ENCODE peak calls at places on chromosomes 13 and 19, in five cellular contexts. Y is neural crest cell, M is colonic mucosa, F is pancreas, I is K562. T is an unnamed sample.

GRCh38 chr13:40193290-40194203 is 472.9 kb downstream of the FOXO1 start:
- DNase-seq in Y (no peak), M (no peak), I (no peak), F (no peak), T (no peak)

GRCh38 chr19:39481676-39482075 is 1.0 kb downstream of the TIMM50 start:
- DNase-seq in Y (no peak), I (no peak), F (no peak), M (no peak), T (no peak)

GRCh38 chr13:49340161-49340560 is 92.4 kb downstream of the CDADC1 start:
- DNase-seq in M (no peak), I (no peak), Y (no peak), F (no peak), T (no peak)

GRCh38 chr13:66329988-66330429 is 900.1 kb downstream of the PCDH9 start:
- DNase-seq in M (no peak), I (no peak), F (no peak), Y (no peak), T (no peak)

GRCh38 chr19:40933025-40933424 is 51.0 kb upstream of the CYP2A7 start:
- DNase-seq in M (no peak), Y (no peak), I (no peak), F (no peak), T (no peak)

GRCh38 chr19:34808566-34808965 is 35.6 kb upstream of the ZNF599 start:
- DNase-seq in I (no peak), M (no peak), Y (no peak), F (no peak), T (no peak)

GRCh38 chr13:112905990-112906641 is 62.9 kb upstream of the MCF2L start:
- DNase-seq in Y (no peak), I (no peak), M (no peak), F (no peak), T (no peak)

GRCh38 chr19:16078311-16078758 is 2.0 kb downstream of the TPM4 start:
- DNase-seq in F (peak; percentile 46), M (no peak), Y (no peak), I (no peak), T (no peak)

GRCh38 chr13:40127476-40127875 is 472.0 kb downstream of the COG6 start:
- DNase-seq in F (no peak), I (no peak), M (no peak), Y (no peak), T (no peak)

GRCh38 chr13:49502954-49503353 is 7.2 kb downstream of the PHF11 start:
- DNase-seq in Y (no peak), F (no peak), M (no peak), I (no peak), T (no peak)

GRCh38 chr19:48656840-48657474 is 11.0 kb upstream of the CA11 start:
- DNase-seq in Y (no peak), M (no peak), I (no peak), F (no peak), T (no peak)

GRCh38 chr19:2634228-2634951 is 68.1 kb downstream of the GNG7 start:
- DNase-seq in M (no peak), Y (no peak), I (no peak), F (no peak), T (no peak)

GRCh38 chr13:114319441-114319871 is 5.2 kb downstream of the CHAMP1 start:
- DNase-seq in M (no peak), Y (no peak), F (no peak), I (no peak), T (no peak)

GRCh38 chr19:2726160-2726855 is 5.1 kb upstream of the DIRAS1 start:
- DNase-seq in Y (no peak), M (no peak), I (no peak), F (no peak), T (no peak)

GRCh38 chr13:94525781-94526180 is 46.3 kb upstream of the DCT start:
- DNase-seq in Y (no peak), M (no peak), F (no peak), I (no peak), T (no peak)

GRCh38 chr19:29809795-29810503 is 1.8 kb upstream of the CCNE1 start:
- DNase-seq in I (no peak), Y (no peak), M (no peak), F (no peak), T (no peak)

GRCh38 chr19:49403404-49404187 is 15.5 kb downstream of the KASH5 start:
- DNase-seq in I (no peak), M (no peak), Y (no peak), F (no peak), T (no peak)

GRCh38 chr19:58395220-58395978 is at the start of gene RNF225:
- DNase-seq in I (peak; percentile 39), M (peak; percentile 66), F (peak; percentile 64), Y (no peak), T (peak; percentile 92)

GRCh38 chr13:95641961-95642621 is 2.4 kb downstream of the DZIP1 start:
- DNase-seq in M (peak; percentile 38), I (no peak), Y (no peak), F (peak; percentile 83), T (no peak)

GRCh38 chr13:31998131-31998530 is 33.4 kb upstream of the FRY start:
- DNase-seq in F (no peak), I (no peak), Y (no peak), M (peak; percentile 51), T (peak; percentile 27)

GRCh38 chr13:28408235-28408848 is 86.6 kb downstream of the FLT1 start:
- DNase-seq in Y (no peak), I (peak; percentile 82), F (no peak), M (peak; percentile 21), T (no peak)

GRCh38 chr19:14091086-14091884 is 734 bp upstream of the SAMD1 start:
- DNase-seq in Y (peak; percentile 44), I (peak; percentile 88), M (peak; percentile 84), F (peak; percentile 88), T (peak; percentile 80)

GRCh38 chr19:2385053-2385721 is 25.1 kb downstream of the TMPRSS9 start:
- DNase-seq in M (peak; percentile 66), Y (peak; percentile 26), I (peak; percentile 95), F (no peak), T (peak; percentile 46)

GRCh38 chr19:1251503-1252220 is 3.3 kb downstream of the MIDN start:
- DNase-seq in M (no peak), F (peak; percentile 87), Y (no peak), I (no peak), T (no peak)

GRCh38 chr13:80082396-80083096 is 258.4 kb downstream of the SPRY2 start:
- DNase-seq in I (no peak), Y (no peak), M (no peak), F (no peak), T (no peak)

GRCh38 chr13:52405767-52406494 is at the start of gene THSD1:
- DNase-seq in Y (no peak), M (peak; percentile 38), F (peak; percentile 60), I (no peak), T (peak; percentile 34)

GRCh38 chr13:33561627-33562026 is 256.3 kb upstream of the RFC3 start:
- DNase-seq in M (no peak), F (no peak), Y (no peak), I (no peak), T (no peak)

GRCh38 chr19:10086904-10087256 is 763 bp downstream of the SHFL start:
- DNase-seq in M (no peak), I (peak; percentile 64), Y (no peak), F (peak; percentile 60), T (no peak)

GRCh38 chr13:28746289-28746612 is 27.5 kb upstream of the SLC46A3 start:
- DNase-seq in Y (no peak), M (no peak), F (no peak), I (no peak), T (no peak)

GRCh38 chr13:24671367-24672117 is 8.7 kb upstream of the ATP12A start:
- DNase-seq in F (peak; percentile 22), M (peak; percentile 77), Y (peak; percentile 37), I (peak; percentile 37), T (peak; percentile 47)

DNA sequence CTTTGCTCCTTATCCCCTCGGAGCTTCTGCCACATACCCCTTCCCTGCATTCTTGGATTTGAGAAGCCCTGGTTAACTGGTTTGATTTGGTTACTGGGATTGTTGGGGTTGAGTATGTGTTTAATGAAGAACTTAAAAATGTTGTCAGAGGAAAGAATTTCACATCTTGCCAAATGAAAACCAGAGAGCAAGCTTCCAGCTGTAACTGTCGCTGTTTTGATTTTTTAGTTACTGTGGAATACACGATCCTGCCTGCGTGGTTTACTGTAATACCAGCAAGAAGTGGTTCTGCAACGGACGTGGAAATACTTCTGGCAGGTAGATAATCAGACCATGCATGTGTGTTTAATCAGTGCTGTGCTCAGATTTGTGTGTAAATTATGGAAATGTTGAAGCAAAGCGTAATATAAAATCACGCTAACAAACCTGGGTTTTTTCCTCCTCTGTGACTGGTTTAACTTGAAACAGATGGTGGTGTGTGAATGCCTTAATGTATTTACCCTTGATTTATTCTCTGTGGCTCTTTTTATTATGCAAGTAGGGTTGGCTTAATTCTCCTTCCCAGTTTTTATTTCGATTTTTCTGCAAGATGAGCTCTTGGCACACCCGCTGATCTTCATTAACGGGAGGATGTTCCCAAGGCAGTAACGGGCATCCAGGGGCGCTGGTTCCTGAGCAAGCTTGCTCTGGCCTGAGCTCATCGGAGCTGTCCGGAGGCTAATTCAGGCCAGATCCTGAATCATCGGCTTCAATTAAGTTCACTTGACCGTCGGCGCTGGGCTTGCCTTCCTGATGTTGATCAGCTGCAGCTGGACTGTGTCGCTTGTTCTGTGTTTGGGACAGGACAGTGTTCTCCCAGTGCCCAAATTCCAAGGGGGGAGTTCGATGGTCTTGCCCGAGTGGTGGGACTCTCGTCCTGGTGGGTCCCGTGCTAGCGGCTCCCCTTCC is 16.0 kb downstream of the UPF1 start:
- DNase-seq in M (no peak), F (no peak), I (no peak), Y (no peak), T (no peak)
- TF ChIP-seq CTCF in M (no peak), F (no peak), I (peak; percentile 4), Y (no peak), T (no peak)

GRCh38 chr13:83940742-83941141 is 58.5 kb upstream of the SLITRK1 start:
- DNase-seq in I (no peak), M (no peak), F (no peak), Y (no peak), T (no peak)
- TF ChIP-seq CTCF in I (no peak), M (no peak), F (no peak), Y (no peak), T (no peak)

GRCh38 chr19:50703915-50704548 is 15.6 kb downstream of the SHANK1 start:
- DNase-seq in I (peak; percentile 34), M (no peak), Y (no peak), F (no peak), T (peak; percentile 40)
- TF ChIP-seq CTCF in I (peak; percentile 66), M (no peak), Y (peak; percentile 35), F (no peak), T (no peak)

DNA sequence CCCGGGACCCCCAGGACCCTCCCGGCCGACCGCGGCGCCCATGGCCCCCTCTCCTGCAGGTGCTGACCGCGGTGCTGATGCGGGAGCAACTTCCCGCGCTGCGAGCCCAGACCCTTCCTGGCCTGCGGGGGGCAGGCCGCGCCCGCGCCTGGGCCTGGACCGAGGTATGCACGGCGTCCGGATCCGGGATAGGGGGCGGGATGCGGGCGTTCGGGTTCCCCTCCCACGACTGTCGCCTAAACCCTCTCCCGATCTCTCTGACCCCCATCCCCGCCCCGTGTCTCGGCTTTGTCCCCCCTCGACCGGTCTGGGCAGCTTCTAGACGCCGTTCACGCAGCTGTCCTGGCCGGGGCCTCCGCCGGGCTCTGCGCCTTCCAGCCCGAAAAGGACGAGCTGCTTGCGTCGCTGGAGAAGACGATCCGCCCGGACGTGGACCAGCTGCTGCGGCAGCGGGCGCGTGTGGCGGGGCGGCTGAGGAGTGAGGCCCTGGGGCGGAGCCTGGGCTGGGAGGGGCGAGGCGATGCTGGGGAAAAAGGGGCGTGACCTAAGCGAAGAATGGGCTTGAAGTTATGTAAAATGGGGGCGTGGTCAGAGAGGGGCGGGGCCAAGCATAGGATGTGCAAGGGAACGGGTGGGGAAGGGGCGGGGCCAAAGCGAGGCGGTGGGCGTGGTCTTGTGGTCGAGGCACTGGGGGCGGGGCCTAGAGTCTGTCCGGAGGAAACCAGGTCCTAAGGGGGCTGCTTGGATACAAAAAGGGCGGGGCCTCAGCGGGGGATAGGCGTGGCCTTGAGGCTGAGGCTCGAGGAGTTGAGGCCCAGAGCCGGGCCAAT is 15.9 kb upstream of the COLGALT1 start:
- DNase-seq in F (peak; percentile 87), I (peak; percentile 98), Y (peak; percentile 96), M (peak; percentile 94), T (peak; percentile 87)
- TF ChIP-seq CTCF in F (no peak), I (peak; percentile 35), Y (no peak), M (no peak), T (no peak)